ENCODE peak calls at places on chromosomes 11 and 22, in four cellular contexts. One of them, this sample, is unnamed.

GRCh38 chr11:16825091-16825490 is 86.6 kb downstream of the C11orf58 start:
- DNase-seq in esophagus squamous epithelium: no peak
- DNase-seq in DMS153: no peak
- DNase-seq in AG09309: no peak
- DNase-seq in this sample: no peak

GRCh38 chr11:6204708-6205107 is 649 bp upstream of the C11orf42 start:
- DNase-seq in esophagus squamous epithelium: no peak
- DNase-seq in DMS153: no peak
- DNase-seq in AG09309: no peak
- DNase-seq in this sample: no peak

GRCh38 chr22:40635008-40635939 is 1.2 kb downstream of the MRTFA start:
- DNase-seq in esophagus squamous epithelium: no peak
- DNase-seq in DMS153: no peak
- DNase-seq in AG09309: no peak
- DNase-seq in this sample: no peak

GRCh38 chr22:42303304-42304020 is 33.0 kb upstream of the TCF20 start:
- DNase-seq in esophagus squamous epithelium: no peak
- DNase-seq in DMS153: no peak
- DNase-seq in AG09309: no peak
- DNase-seq in this sample: no peak

GRCh38 chr22:23773247-23774113 is 831 bp downstream of the MMP11 start:
- DNase-seq in esophagus squamous epithelium: no peak
- DNase-seq in DMS153: peak; percentile 22
- DNase-seq in AG09309: no peak
- DNase-seq in this sample: no peak

GRCh38 chr11:6319879-6320410 is 356 bp downstream of the CAVIN3 start:
- DNase-seq in esophagus squamous epithelium: peak; percentile 57
- DNase-seq in DMS153: no peak
- DNase-seq in AG09309: peak; percentile 83
- DNase-seq in this sample: peak; percentile 96

GRCh38 chr11:75583710-75584658 is 21.9 kb downstream of the SERPINH1 start:
- DNase-seq in esophagus squamous epithelium: no peak
- DNase-seq in DMS153: peak; percentile 44
- DNase-seq in AG09309: no peak
- DNase-seq in this sample: peak; percentile 85

GRCh38 chr11:126604461-126604860 is 249.0 kb downstream of the ST3GAL4 start:
- DNase-seq in esophagus squamous epithelium: no peak
- DNase-seq in DMS153: no peak
- DNase-seq in AG09309: no peak
- DNase-seq in this sample: no peak

GRCh38 chr22:41532908-41533825 is 11.1 kb downstream of the POLR3H start:
- DNase-seq in esophagus squamous epithelium: no peak
- DNase-seq in DMS153: peak; percentile 8
- DNase-seq in AG09309: no peak
- DNase-seq in this sample: peak; percentile 82

GRCh38 chr11:61145228-61146005 is 15.8 kb downstream of the VPS37C start:
- DNase-seq in esophagus squamous epithelium: no peak
- DNase-seq in DMS153: no peak
- DNase-seq in AG09309: no peak
- DNase-seq in this sample: no peak

GRCh38 chr22:30128511-30128910 is 48.2 kb downstream of the HORMAD2 start:
- DNase-seq in esophagus squamous epithelium: no peak
- DNase-seq in DMS153: no peak
- DNase-seq in AG09309: no peak
- DNase-seq in this sample: no peak

GRCh38 chr11:34021977-34022735 is 29.4 kb upstream of the CAPRIN1 start:
- DNase-seq in esophagus squamous epithelium: no peak
- DNase-seq in DMS153: no peak
- DNase-seq in AG09309: no peak
- DNase-seq in this sample: no peak

GRCh38 chr11:2799881-2800654 is 85.5 kb downstream of the CDKN1C start:
- DNase-seq in esophagus squamous epithelium: no peak
- DNase-seq in DMS153: no peak
- DNase-seq in AG09309: no peak
- DNase-seq in this sample: no peak

GRCh38 chr11:79434263-79434662 is 6.6 kb downstream of the TENM4 start:
- DNase-seq in esophagus squamous epithelium: no peak
- DNase-seq in DMS153: no peak
- DNase-seq in AG09309: no peak
- DNase-seq in this sample: no peak

GRCh38 chr11:10390375-10390774 is 64.7 kb upstream of the AMPD3 start:
- DNase-seq in esophagus squamous epithelium: no peak
- DNase-seq in DMS153: no peak
- DNase-seq in AG09309: no peak
- DNase-seq in this sample: no peak

GRCh38 chr11:69439651-69440464 is 41.6 kb upstream of the LINC01488 start:
- DNase-seq in esophagus squamous epithelium: no peak
- DNase-seq in DMS153: no peak
- DNase-seq in AG09309: no peak
- DNase-seq in this sample: no peak

This sample was measured in ascending aorta.